ENCODE peak calls at places on chromosome 6, in ten cellular contexts. S is SJCRH30; Q is ovary; V is CD8-positive, alpha-beta T cell; P is left ventricle myocardium inferior; T is H1; W is ascending aorta; I is RWPE2; H is adrenal gland; Y is fibroblast of lung. A is an unnamed sample. For H3K4me1 and H3K27me3, the result is how much of the 10 kb centered on the place peaks cover.

GRCh38 chr6:167855825-167856425 is 29.2 kb downstream of the AFDN start:
- DNase-seq in S (peak), Q (no peak), V (no peak), P (no peak), T (no peak), W (no peak), I (peak), H (no peak), Y (peak), A (no peak)

GRCh38 chr6:33848498-33848897 is 44.7 kb upstream of the MLN start:
- DNase-seq in S (no peak), Q (no peak), V (no peak), P (no peak), T (no peak), W (no peak), I (no peak), H (no peak), Y (no peak), A (no peak)

GRCh38 chr6:33935439-33936080 is 131.8 kb upstream of the MLN start:
- DNase-seq in S (no peak), Q (no peak), V (no peak), P (no peak), T (no peak), W (no peak), I (no peak), H (no peak), Y (no peak), A (peak)

GRCh38 chr6:11754625-11755289 is 23.8 kb downstream of the ADTRP start:
- DNase-seq in S (no peak), Q (no peak), V (no peak), P (no peak), T (no peak), W (no peak), I (no peak), H (no peak), Y (no peak), A (no peak)

GRCh38 chr6:29092957-29093356 is 5.8 kb upstream of the OR2B3 start:
- DNase-seq in S (no peak), Q (no peak), V (no peak), P (no peak), T (no peak), W (no peak), I (no peak), H (no peak), Y (no peak), A (no peak)

GRCh38 chr6:20564269-20564668 is 30.0 kb downstream of the CDKAL1 start:
- DNase-seq in S (no peak), Q (no peak), V (no peak), P (no peak), T (no peak), W (no peak), I (no peak), H (no peak), Y (peak), A (no peak)

GRCh38 chr6:13284646-13285045 is 43.7 kb downstream of the TBC1D7 start:
- DNase-seq in S (no peak), Q (no peak), V (no peak), P (no peak), T (no peak), W (no peak), I (no peak), H (no peak), Y (no peak), A (no peak)

GRCh38 chr6:129419324-129419723 is 290.7 kb downstream of the ARHGAP18 start:
- DNase-seq in S (no peak), Q (no peak), V (no peak), P (no peak), T (no peak), W (no peak), I (no peak), H (no peak), Y (no peak), A (no peak)

GRCh38 chr6:54877713-54878317 is 31.2 kb downstream of the FAM83B start:
- DNase-seq in S (no peak), Q (no peak), V (no peak), P (no peak), T (no peak), W (no peak), I (no peak), H (no peak), Y (no peak), A (no peak)

GRCh38 chr6:25359191-25359861 is 80.2 kb downstream of the CARMIL1 start:
- DNase-seq in S (no peak), Q (no peak), V (no peak), P (peak), T (no peak), W (peak), I (no peak), H (no peak), Y (peak), A (peak)

GRCh38 chr6:161242113-161242512 is 31.7 kb downstream of the AGPAT4 start:
- DNase-seq in S (no peak), Q (no peak), V (no peak), P (no peak), T (no peak), W (no peak), I (no peak), H (no peak), Y (no peak), A (no peak)

GRCh38 chr6:106163966-106164877 is 78.1 kb downstream of the PRDM1 start:
- DNase-seq in S (no peak), Q (no peak), V (no peak), P (no peak), T (no peak), W (peak), I (no peak), H (peak), Y (peak), A (no peak)

GRCh38 chr6:36822506-36823269 is 16.6 kb downstream of the CPNE5 start:
- DNase-seq in S (no peak), Q (no peak), V (no peak), P (no peak), T (no peak), W (no peak), I (no peak), H (no peak), Y (no peak), A (no peak)

GRCh38 chr6:132683543-132683942 is 24.6 kb upstream of the TAAR1 start:
- DNase-seq in S (peak), Q (no peak), V (no peak), P (no peak), T (no peak), W (no peak), I (no peak), H (no peak), Y (no peak), A (no peak)

GRCh38 chr6:11434565-11435326 is 102.8 kb upstream of the TMEM170B start:
- DNase-seq in S (no peak), Q (no peak), V (no peak), P (no peak), T (no peak), W (peak), I (no peak), H (no peak), Y (peak), A (no peak)

GRCh38 chr6:32752580-32752979 is 10.8 kb downstream of the HLA-DQB2 start:
- DNase-seq in S (no peak), Q (no peak), V (no peak), P (no peak), T (no peak), W (no peak), I (no peak), H (no peak), Y (no peak), A (no peak)

GRCh38 chr6:88167625-88167937 is 1.4 kb upstream of the CNR1 start:
- DNase-seq in S (no peak), Q (no peak), V (no peak), P (no peak), T (no peak), W (no peak), I (no peak), H (no peak), Y (no peak), A (no peak)

GRCh38 chr6:56328366-56328765 is 81.0 kb upstream of the COL21A1 start:
- DNase-seq in S (no peak), Q (no peak), V (no peak), P (no peak), T (no peak), W (no peak), I (no peak), H (no peak), Y (no peak), A (no peak)

GRCh38 chr6:128276311-128276710 is 244.1 kb downstream of the PTPRK start:
- DNase-seq in S (no peak), Q (no peak), V (no peak), P (no peak), T (no peak), W (no peak), I (no peak), H (no peak), Y (no peak), A (no peak)

DNA sequence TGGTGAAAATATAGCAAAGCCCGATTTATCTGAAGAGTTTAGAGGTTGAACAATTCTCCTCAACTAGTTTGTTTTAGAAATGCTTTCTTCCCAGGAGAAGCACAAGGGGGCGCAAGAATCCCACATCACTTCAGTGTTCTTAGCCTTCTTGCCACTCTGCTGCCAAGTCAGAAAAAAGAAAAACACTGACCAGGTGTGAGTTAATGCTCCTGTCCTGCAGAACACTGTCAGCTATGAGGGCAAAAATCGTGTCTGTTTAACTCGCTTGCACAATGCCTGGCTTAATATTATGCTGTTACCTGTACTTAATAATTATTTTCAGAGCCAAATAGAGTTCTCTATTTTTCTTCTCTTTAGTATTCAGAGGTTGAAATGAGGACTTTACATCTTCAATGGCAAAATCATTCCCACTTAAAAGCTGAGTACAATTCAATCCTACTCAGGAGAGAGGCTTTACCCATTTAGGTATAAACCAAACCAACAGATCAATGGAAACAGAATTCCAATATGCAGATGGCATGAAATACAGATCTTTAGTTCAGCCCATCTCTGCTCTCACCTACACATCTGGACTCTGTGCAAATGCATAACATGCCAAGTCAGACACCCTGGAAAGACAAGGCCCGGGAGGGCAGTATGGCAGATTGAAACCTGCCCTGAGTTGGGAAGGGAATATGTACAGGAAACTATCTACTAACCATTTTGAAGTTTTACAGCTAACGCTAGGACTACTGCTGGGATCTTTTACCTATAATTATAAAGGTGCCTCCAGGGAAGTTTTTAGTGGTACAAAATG is 71.4 kb upstream of the TULP1 start:
- DNase-seq in S (peak), Q (peak), V (peak), P (no peak), T (peak), W (peak), I (no peak), H (peak), Y (peak), A (peak)
- H3K4me3 ChIP-seq in S (no peak), Q (no peak), V (no peak), P (no peak), T (no peak), W (no peak), I (no peak), H (no peak), Y (no peak), A (no peak)

DNA sequence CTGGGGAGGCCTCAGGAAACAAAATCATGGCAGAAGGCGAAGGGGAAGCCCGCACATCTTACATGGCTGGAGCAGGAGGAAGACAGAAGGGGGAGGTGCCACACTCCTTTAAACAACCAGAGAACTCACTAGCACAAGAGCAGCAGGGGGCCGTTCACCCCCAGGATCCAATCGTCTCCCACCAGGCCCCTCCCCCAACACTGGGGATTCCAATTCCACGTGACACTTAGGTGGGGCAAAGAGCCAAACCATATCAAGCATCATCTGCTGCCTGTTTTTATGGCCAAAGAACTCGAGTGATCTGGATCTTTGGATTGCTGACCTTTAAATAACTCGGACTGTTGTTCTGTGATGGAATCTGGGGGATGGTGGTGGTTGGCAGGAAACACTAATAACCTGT is 28.0 kb downstream of the PNLDC1 start:
- DNase-seq in S (no peak), Q (no peak), V (no peak), P (no peak), T (no peak), W (no peak), I (no peak), H (no peak), Y (no peak), A (no peak)
- H3K4me1 ChIP-seq in S (under half), Q (under half), V (under half), P (under half), T (under half), W (under half), I (under half), H (under half), Y (under half), A (under half)

GRCh38 chr6:1392813-1393640 is 3.7 kb downstream of the FOXF2 start:
- DNase-seq in S (no peak), Q (no peak), V (no peak), P (no peak), T (no peak), W (no peak), I (no peak), H (no peak), Y (peak), A (peak)
- H3K27me3 ChIP-seq in S (under half), Q (under half), V (under half), P (half or more), T (half or more), W (under half), I (half or more), H (half or more), Y (under half), A (half or more)

DNA sequence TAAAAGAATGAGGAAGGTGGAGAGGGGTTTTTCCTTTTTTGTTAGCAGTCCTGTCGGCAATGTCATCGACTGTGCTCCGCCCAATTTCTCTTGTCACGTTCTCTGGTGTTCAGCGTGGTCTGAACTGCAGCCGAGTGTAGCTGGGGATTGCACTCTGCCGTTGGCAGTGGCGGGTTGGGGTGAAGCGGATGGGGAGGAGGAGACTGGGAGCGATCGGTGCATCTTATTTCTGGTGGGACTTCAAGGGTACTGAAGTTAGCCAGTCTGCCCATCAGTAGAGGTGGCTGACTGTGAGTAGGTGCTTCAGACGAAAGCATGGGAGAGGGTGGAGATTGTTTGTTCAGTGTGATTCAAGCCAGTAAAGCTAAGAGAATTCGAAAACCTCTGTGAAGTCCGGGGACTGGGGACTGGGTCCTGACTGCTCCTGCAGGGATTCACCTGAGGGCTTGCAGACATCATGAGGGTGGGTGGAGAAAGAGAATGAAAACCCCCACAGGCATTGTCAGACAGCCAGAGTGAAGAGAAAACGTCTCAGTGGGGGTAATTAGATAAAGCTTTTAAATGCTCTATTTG is 5.1 kb downstream of the RREB1 start:
- DNase-seq in S (no peak), Q (no peak), V (peak), P (no peak), T (no peak), W (no peak), I (no peak), H (peak), Y (no peak), A (peak)
- H3K4me3 ChIP-seq in S (no peak), Q (no peak), V (peak), P (peak), T (peak), W (no peak), I (peak), H (no peak), Y (no peak), A (peak)

DNA sequence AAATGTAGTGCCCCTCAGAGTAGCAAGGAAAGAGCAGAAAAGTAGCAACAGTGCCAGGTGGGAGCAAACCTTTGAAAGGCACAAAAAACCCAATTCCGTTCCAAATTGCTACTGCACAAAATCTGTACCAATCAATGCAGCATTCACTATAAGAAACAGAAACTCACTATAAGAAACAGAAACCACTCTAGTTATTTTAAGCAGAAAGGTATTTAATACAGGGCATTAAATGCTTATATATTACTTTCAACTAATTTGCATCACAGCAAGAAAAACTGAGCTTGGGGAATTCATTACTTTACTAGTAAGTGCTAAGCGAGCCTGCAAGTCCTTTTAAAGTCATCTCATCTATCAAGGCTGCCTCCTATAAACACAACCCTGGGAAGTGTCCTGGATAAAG is 116.5 kb upstream of the OLIG3 start:
- DNase-seq in S (no peak), Q (no peak), V (no peak), P (no peak), T (no peak), W (no peak), I (no peak), H (no peak), Y (no peak), A (no peak)
- H3K4me1 ChIP-seq in S (under half), Q (under half), V (under half), P (under half), T (under half), W (under half), I (under half), H (under half), Y (under half), A (under half)

DNA sequence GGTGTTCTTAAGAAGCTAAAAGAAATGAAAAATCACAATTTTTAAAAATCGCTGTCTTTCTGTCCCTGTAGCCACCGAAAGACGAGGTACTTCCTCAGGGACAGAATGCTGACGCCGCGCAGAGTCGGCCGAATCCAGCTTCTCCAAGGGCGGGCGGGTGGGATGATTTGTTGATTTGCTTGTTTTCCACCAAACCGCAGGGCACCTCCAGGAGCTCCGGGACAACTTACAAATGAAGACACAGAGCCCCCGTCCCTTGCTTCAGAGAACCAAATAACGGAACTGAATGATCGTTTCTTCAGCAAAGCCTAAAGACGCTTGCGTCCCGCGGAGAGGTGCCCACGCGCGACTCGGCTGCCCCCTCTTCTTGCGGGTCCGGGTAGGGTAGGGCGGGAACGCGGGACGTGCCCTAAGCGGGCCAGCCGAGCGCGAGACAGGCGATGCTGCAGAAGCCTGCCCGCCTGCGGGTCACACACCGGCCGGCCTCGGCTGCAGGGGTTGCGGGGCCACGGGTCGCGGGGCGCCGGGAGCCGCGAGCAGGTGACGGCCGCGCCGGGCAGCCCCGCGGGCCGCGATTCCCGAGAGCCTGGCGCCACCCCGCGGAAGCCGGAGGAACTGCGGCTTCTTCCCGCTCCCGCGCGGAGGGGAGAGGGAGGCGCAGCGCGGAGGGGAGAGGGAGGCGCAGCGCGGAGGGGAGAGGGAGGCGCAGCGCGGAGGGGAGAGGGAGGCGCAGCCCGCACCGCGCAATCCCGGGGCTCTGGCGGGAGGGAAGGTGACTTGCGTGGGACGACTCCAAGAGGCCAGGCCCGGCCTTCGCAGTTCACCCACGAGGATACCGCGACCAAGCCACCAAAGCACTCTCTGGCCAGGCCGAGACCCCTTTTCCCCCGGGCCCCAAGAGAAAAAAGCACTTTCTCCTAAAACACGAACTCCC is 7.7 kb upstream of the FOXF2 start:
- DNase-seq in S (peak), Q (peak), V (peak), P (no peak), T (no peak), W (no peak), I (no peak), H (no peak), Y (peak), A (peak)
- H3K27me3 ChIP-seq in S (under half), Q (under half), V (under half), P (half or more), T (half or more), W (half or more), I (half or more), H (half or more), Y (under half), A (half or more)

GRCh38 chr6:165717732-165718465 is 54.9 kb upstream of the PDE10A start:
- DNase-seq in S (no peak), Q (no peak), V (no peak), P (no peak), T (no peak), W (no peak), I (no peak), H (no peak), Y (peak), A (no peak)

GRCh38 chr6:165718486-165718885 is 55.4 kb upstream of the PDE10A start:
- DNase-seq in S (no peak), Q (no peak), V (no peak), P (no peak), T (no peak), W (no peak), I (no peak), H (no peak), Y (peak), A (no peak)

GRCh38 chr6:165722022-165722421 is 59.0 kb upstream of the PDE10A start:
- DNase-seq in S (no peak), Q (no peak), V (no peak), P (no peak), T (no peak), W (no peak), I (no peak), H (no peak), Y (no peak), A (no peak)

GRCh38 chr6:165723326-165723725 is 60.3 kb upstream of the PDE10A start:
- DNase-seq in S (no peak), Q (no peak), V (no peak), P (no peak), T (no peak), W (no peak), I (no peak), H (no peak), Y (no peak), A (no peak)

GRCh38 chr6:165721349-165721748 is 58.3 kb upstream of the PDE10A start:
- DNase-seq in S (no peak), Q (no peak), V (no peak), P (no peak), T (no peak), W (no peak), I (no peak), H (no peak), Y (no peak), A (no peak)
- H3K4me3 ChIP-seq in S (no peak), Q (no peak), V (no peak), P (no peak), T (no peak), W (no peak), I (no peak), H (no peak), Y (no peak), A (no peak)